ENCODE peak calls at places on chromosomes 5 and 9, in eight cellular contexts. One of them, this sample, is unnamed.

GRCh38 chr5:175281714-175282113 is 162.3 kb downstream of the DRD1 start:
- DNase-seq in hippocampal formation: no peak
- DNase-seq in stimulated activated CD4-positive, alpha-beta T cell treated with anti-CD3 and anti-CD28 coated beads, TNF-alpha, amount 100 ng/mL, for 24 hours: no peak
- DNase-seq in activated naive CD4-positive, alpha-beta T cell: no peak
- DNase-seq in foreskin fibroblast: no peak
- DNase-seq in RPMI7951: no peak
- DNase-seq in NCI-H1105: no peak
- DNase-seq in activated T-cell treated with anti-CD3 and anti-CD28 coated beads, Interleukin-2, amount 50 U/mL, for 4 hours: no peak
- DNase-seq in this sample: no peak

GRCh38 chr5:149017669-149018068 is 45.2 kb downstream of the SH3TC2 start:
- DNase-seq in activated naive CD4-positive, alpha-beta T cell: no peak
- DNase-seq in NCI-H1105: no peak
- DNase-seq in stimulated activated CD4-positive, alpha-beta T cell treated with anti-CD3 and anti-CD28 coated beads, TNF-alpha, amount 100 ng/mL, for 24 hours: no peak
- DNase-seq in foreskin fibroblast: no peak
- DNase-seq in RPMI7951: no peak
- DNase-seq in activated T-cell treated with anti-CD3 and anti-CD28 coated beads, Interleukin-2, amount 50 U/mL, for 4 hours: no peak
- DNase-seq in hippocampal formation: no peak
- DNase-seq in this sample: no peak

GRCh38 chr9:93566408-93567270 is 9.7 kb upstream of the PHF2 start:
- DNase-seq in RPMI7951: peak
- DNase-seq in hippocampal formation: peak
- DNase-seq in activated T-cell treated with anti-CD3 and anti-CD28 coated beads, Interleukin-2, amount 50 U/mL, for 4 hours: peak
- DNase-seq in NCI-H1105: peak
- DNase-seq in stimulated activated CD4-positive, alpha-beta T cell treated with anti-CD3 and anti-CD28 coated beads, TNF-alpha, amount 100 ng/mL, for 24 hours: peak
- DNase-seq in foreskin fibroblast: peak
- DNase-seq in activated naive CD4-positive, alpha-beta T cell: peak
- DNase-seq in this sample: peak

GRCh38 chr9:20532584-20532983 is 89.7 kb downstream of the MLLT3 start:
- DNase-seq in foreskin fibroblast: no peak
- DNase-seq in hippocampal formation: no peak
- DNase-seq in activated naive CD4-positive, alpha-beta T cell: no peak
- DNase-seq in NCI-H1105: no peak
- DNase-seq in stimulated activated CD4-positive, alpha-beta T cell treated with anti-CD3 and anti-CD28 coated beads, TNF-alpha, amount 100 ng/mL, for 24 hours: no peak
- DNase-seq in activated T-cell treated with anti-CD3 and anti-CD28 coated beads, Interleukin-2, amount 50 U/mL, for 4 hours: no peak
- DNase-seq in RPMI7951: no peak
- DNase-seq in this sample: no peak

GRCh38 chr5:6568383-6568782 is 64.5 kb downstream of the NSUN2 start:
- DNase-seq in activated T-cell treated with anti-CD3 and anti-CD28 coated beads, Interleukin-2, amount 50 U/mL, for 4 hours: no peak
- DNase-seq in RPMI7951: no peak
- DNase-seq in foreskin fibroblast: no peak
- DNase-seq in hippocampal formation: no peak
- DNase-seq in NCI-H1105: no peak
- DNase-seq in stimulated activated CD4-positive, alpha-beta T cell treated with anti-CD3 and anti-CD28 coated beads, TNF-alpha, amount 100 ng/mL, for 24 hours: no peak
- DNase-seq in activated naive CD4-positive, alpha-beta T cell: no peak
- DNase-seq in this sample: no peak

GRCh38 chr9:86141843-86142242 is 42.5 kb upstream of the GOLM1 start:
- DNase-seq in stimulated activated CD4-positive, alpha-beta T cell treated with anti-CD3 and anti-CD28 coated beads, TNF-alpha, amount 100 ng/mL, for 24 hours: no peak
- DNase-seq in foreskin fibroblast: no peak
- DNase-seq in NCI-H1105: no peak
- DNase-seq in hippocampal formation: no peak
- DNase-seq in RPMI7951: no peak
- DNase-seq in activated T-cell treated with anti-CD3 and anti-CD28 coated beads, Interleukin-2, amount 50 U/mL, for 4 hours: no peak
- DNase-seq in activated naive CD4-positive, alpha-beta T cell: no peak
- DNase-seq in this sample: no peak

GRCh38 chr5:5335708-5336211 is 86.7 kb upstream of the ICE1 start:
- DNase-seq in hippocampal formation: no peak
- DNase-seq in activated T-cell treated with anti-CD3 and anti-CD28 coated beads, Interleukin-2, amount 50 U/mL, for 4 hours: no peak
- DNase-seq in NCI-H1105: no peak
- DNase-seq in foreskin fibroblast: peak
- DNase-seq in RPMI7951: peak
- DNase-seq in activated naive CD4-positive, alpha-beta T cell: no peak
- DNase-seq in stimulated activated CD4-positive, alpha-beta T cell treated with anti-CD3 and anti-CD28 coated beads, TNF-alpha, amount 100 ng/mL, for 24 hours: no peak
- DNase-seq in this sample: peak

GRCh38 chr9:31776471-31776870 is 608.0 kb upstream of the ACO1 start:
- DNase-seq in NCI-H1105: peak
- DNase-seq in activated naive CD4-positive, alpha-beta T cell: no peak
- DNase-seq in RPMI7951: no peak
- DNase-seq in foreskin fibroblast: peak
- DNase-seq in hippocampal formation: no peak
- DNase-seq in activated T-cell treated with anti-CD3 and anti-CD28 coated beads, Interleukin-2, amount 50 U/mL, for 4 hours: no peak
- DNase-seq in stimulated activated CD4-positive, alpha-beta T cell treated with anti-CD3 and anti-CD28 coated beads, TNF-alpha, amount 100 ng/mL, for 24 hours: no peak
- DNase-seq in this sample: no peak

GRCh38 chr9:134063088-134063875 is 4.5 kb downstream of the BRD3 start:
- DNase-seq in activated naive CD4-positive, alpha-beta T cell: no peak
- DNase-seq in hippocampal formation: no peak
- DNase-seq in stimulated activated CD4-positive, alpha-beta T cell treated with anti-CD3 and anti-CD28 coated beads, TNF-alpha, amount 100 ng/mL, for 24 hours: no peak
- DNase-seq in foreskin fibroblast: no peak
- DNase-seq in activated T-cell treated with anti-CD3 and anti-CD28 coated beads, Interleukin-2, amount 50 U/mL, for 4 hours: no peak
- DNase-seq in NCI-H1105: no peak
- DNase-seq in RPMI7951: no peak
- DNase-seq in this sample: no peak